ENCODE peak calls at places on chromosomes 4 and X, in four cellular contexts. One of them, this sample, is unnamed.

GRCh38 chrX:34559325-34559724 is 97.8 kb downstream of the TMEM47 start:
- DNase-seq in upper lobe of left lung: no peak
- DNase-seq in IMR-90: peak; percentile 17
- DNase-seq in psoas muscle: no peak
- DNase-seq in this sample: no peak

GRCh38 chr4:78480286-78480685 is 71.3 kb upstream of the ANXA3 start:
- DNase-seq in upper lobe of left lung: no peak
- DNase-seq in IMR-90: no peak
- DNase-seq in psoas muscle: no peak
- DNase-seq in this sample: no peak

GRCh38 chrX:77962068-77962902 is 7.2 kb downstream of the PGAM4 start:
- DNase-seq in upper lobe of left lung: no peak
- DNase-seq in IMR-90: peak; percentile 4
- DNase-seq in psoas muscle: no peak
- DNase-seq in this sample: no peak

GRCh38 chr4:187175197-187175596 is 451.5 kb upstream of the FAT1 start:
- DNase-seq in upper lobe of left lung: no peak
- DNase-seq in IMR-90: peak; percentile 4
- DNase-seq in psoas muscle: no peak
- DNase-seq in this sample: no peak

GRCh38 chr4:2671267-2671895 is 84.8 kb downstream of the TNIP2 start:
- DNase-seq in upper lobe of left lung: no peak
- DNase-seq in IMR-90: no peak
- DNase-seq in psoas muscle: no peak
- DNase-seq in this sample: no peak

GRCh38 chrX:42495139-42495538 is 282.8 kb downstream of the PPP1R2C start:
- DNase-seq in upper lobe of left lung: no peak
- DNase-seq in IMR-90: no peak
- DNase-seq in psoas muscle: no peak
- DNase-seq in this sample: no peak

GRCh38 chr4:112361181-112361791 is 64.1 kb downstream of the ALPK1 start:
- DNase-seq in upper lobe of left lung: no peak
- DNase-seq in IMR-90: peak; percentile 27
- DNase-seq in psoas muscle: no peak
- DNase-seq in this sample: no peak

GRCh38 chrX:132173647-132174046 is 45.6 kb downstream of the RAP2C start:
- DNase-seq in upper lobe of left lung: no peak
- DNase-seq in IMR-90: no peak
- DNase-seq in psoas muscle: no peak
- DNase-seq in this sample: no peak

GRCh38 chr4:1600211-1600780 is 83.8 kb downstream of the FAM53A start:
- DNase-seq in upper lobe of left lung: peak; percentile 56
- DNase-seq in IMR-90: no peak
- DNase-seq in psoas muscle: no peak
- DNase-seq in this sample: no peak

GRCh38 chr4:88415982-88416381 is 37.3 kb downstream of the HERC6 start:
- DNase-seq in upper lobe of left lung: no peak
- DNase-seq in IMR-90: no peak
- DNase-seq in psoas muscle: no peak
- DNase-seq in this sample: no peak

GRCh38 chr4:174005422-174005821 is 278.0 kb downstream of the FBXO8 start:
- DNase-seq in upper lobe of left lung: no peak
- DNase-seq in IMR-90: no peak
- DNase-seq in psoas muscle: no peak
- DNase-seq in this sample: no peak

GRCh38 chr4:121072080-121072835 is at the start of gene NDNF:
- DNase-seq in upper lobe of left lung: peak; percentile 92
- DNase-seq in IMR-90: peak; percentile 6
- DNase-seq in psoas muscle: peak; percentile 29
- DNase-seq in this sample: peak; percentile 39

GRCh38 chrX:3788494-3789233 is 75.2 kb upstream of the PRKX start:
- DNase-seq in upper lobe of left lung: no peak
- DNase-seq in IMR-90: no peak
- DNase-seq in psoas muscle: no peak
- DNase-seq in this sample: no peak

GRCh38 chr4:54005475-54005874 is 58.9 kb downstream of the CHIC2 start:
- DNase-seq in upper lobe of left lung: no peak
- DNase-seq in IMR-90: peak; percentile 58
- DNase-seq in psoas muscle: no peak
- DNase-seq in this sample: no peak

GRCh38 chr4:163269156-163269555 is 63.2 kb downstream of the NPY1R start:
- DNase-seq in upper lobe of left lung: no peak
- DNase-seq in IMR-90: no peak
- DNase-seq in psoas muscle: no peak
- DNase-seq in this sample: no peak

GRCh38 chrX:1778817-1779216 is 164.0 kb downstream of the ASMT start:
- DNase-seq in upper lobe of left lung: no peak
- DNase-seq in IMR-90: no peak
- DNase-seq in psoas muscle: no peak
- DNase-seq in this sample: no peak

GRCh38 chrX:49958727-49959126 is 36.3 kb downstream of the CLCN5 start:
- DNase-seq in upper lobe of left lung: no peak
- DNase-seq in IMR-90: no peak
- DNase-seq in psoas muscle: no peak
- DNase-seq in this sample: no peak

GRCh38 chrX:110086916-110087484 is 84.1 kb downstream of the TMEM164 start:
- DNase-seq in upper lobe of left lung: no peak
- DNase-seq in IMR-90: peak; percentile 96
- DNase-seq in psoas muscle: no peak
- DNase-seq in this sample: no peak

GRCh38 chr4:133162941-133163340 is 13.8 kb downstream of the PCDH10 start:
- DNase-seq in upper lobe of left lung: no peak
- DNase-seq in IMR-90: no peak
- DNase-seq in psoas muscle: no peak
- DNase-seq in this sample: no peak

GRCh38 chr4:8439914-8440490 is 521 bp downstream of the ACOX3 start:
- DNase-seq in upper lobe of left lung: no peak
- DNase-seq in IMR-90: no peak
- DNase-seq in psoas muscle: no peak
- DNase-seq in this sample: no peak

GRCh38 chrX:9526965-9527364 is 62.1 kb downstream of the TBL1X start:
- DNase-seq in upper lobe of left lung: no peak
- DNase-seq in IMR-90: no peak
- DNase-seq in psoas muscle: no peak
- DNase-seq in this sample: no peak

GRCh38 chrX:55201930-55202579 is 18.1 kb upstream of the PAGE5 start:
- DNase-seq in upper lobe of left lung: no peak
- DNase-seq in IMR-90: no peak
- DNase-seq in psoas muscle: no peak
- DNase-seq in this sample: no peak

GRCh38 chrX:55210931-55211677 is 9.0 kb upstream of the PAGE5 start:
- DNase-seq in upper lobe of left lung: no peak
- DNase-seq in IMR-90: no peak
- DNase-seq in psoas muscle: no peak
- DNase-seq in this sample: no peak

DNA sequence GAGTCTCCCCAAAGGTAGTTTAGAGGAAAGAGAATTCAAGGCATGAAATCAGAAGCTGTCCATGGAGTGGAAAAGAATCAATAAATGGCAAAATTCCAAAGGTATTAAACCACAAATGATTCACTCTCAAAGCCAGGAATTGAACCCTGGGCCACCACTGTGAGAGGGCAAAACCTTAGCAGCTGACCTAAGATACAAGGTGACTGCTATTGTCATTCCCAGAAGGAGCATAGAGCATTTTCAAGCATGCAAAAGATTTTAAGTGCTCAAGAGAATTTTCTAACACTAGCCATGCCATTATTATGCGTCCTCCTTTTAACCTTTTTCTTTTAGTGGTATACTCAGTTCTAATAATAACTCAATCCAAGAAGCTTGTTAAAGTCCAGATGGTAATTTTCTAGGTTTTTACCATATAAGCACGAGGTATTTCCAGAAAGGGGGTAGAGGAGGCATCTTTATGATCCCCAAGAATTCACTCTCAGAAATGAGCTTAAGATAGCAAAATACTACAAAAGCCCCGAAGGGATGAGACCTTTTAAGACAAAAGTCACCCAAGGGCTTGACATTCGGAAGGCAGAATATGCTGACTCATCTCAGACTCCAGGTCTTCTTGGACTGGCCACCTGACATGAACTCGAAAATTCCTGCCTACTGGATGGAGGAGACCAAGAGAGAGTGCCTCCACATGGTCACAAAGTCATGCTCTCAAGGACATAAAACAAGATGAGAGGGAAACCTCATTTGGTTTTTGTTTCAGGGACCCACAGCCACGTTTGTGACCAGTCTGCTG is 13.8 kb upstream of the PAGE5 start:
- DNase-seq in upper lobe of left lung: no peak
- DNase-seq in IMR-90: no peak
- DNase-seq in psoas muscle: no peak
- DNase-seq in this sample: no peak
- H3K9me3 ChIP-seq in upper lobe of left lung: no peaks in the 10 kb centered on the region
- H3K9me3 ChIP-seq in IMR-90: no peaks in the 10 kb centered on the region
- H3K9me3 ChIP-seq in psoas muscle: no peaks in the 10 kb centered on the region
- H3K9me3 ChIP-seq in this sample: no peaks in the 10 kb centered on the region

GRCh38 chrX:70774223-70774622 is 134.3 kb downstream of the TEX11 start:
- DNase-seq in upper lobe of left lung: no peak
- DNase-seq in IMR-90: no peak
- DNase-seq in psoas muscle: no peak
- DNase-seq in this sample: no peak

DNA sequence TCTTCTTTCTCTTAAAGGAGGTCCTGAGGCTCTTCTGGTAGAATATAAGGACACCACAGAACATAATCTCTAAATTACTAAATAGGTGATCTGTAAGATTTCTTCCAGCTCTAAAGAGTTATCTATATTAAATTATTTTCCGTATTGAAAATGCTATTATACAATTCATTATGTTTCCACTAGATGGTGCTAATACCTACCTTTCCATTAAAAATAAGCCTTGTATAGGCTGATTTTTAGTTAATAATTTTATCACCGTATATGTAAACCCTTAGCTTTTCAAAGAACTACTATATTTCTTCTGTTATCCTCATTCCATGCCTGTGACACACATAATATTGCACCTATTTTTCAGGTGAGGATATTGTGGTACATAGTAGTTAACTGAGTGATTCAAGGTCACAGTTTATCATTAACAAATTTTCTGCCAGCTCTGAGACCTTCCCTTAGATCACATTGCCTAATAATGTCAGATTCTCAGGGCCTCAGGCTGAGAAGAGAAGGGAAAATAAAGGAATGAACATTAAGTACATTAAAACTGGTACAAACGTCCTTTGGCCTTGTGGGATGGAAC is 138.8 kb downstream of the TEX11 start:
- DNase-seq in upper lobe of left lung: no peak
- DNase-seq in IMR-90: peak; percentile 5
- DNase-seq in psoas muscle: no peak
- DNase-seq in this sample: no peak
- TF ChIP-seq CTCF in upper lobe of left lung: peak; percentile 54
- TF ChIP-seq CTCF in IMR-90: peak; percentile 52
- TF ChIP-seq CTCF in psoas muscle: peak; percentile 60
- TF ChIP-seq CTCF in this sample: peak; percentile 49

GRCh38 chr4:56976878-56977320 is 507 bp downstream of the NOA1 start:
- DNase-seq in upper lobe of left lung: peak; percentile 94
- DNase-seq in IMR-90: no peak
- DNase-seq in psoas muscle: no peak
- DNase-seq in this sample: peak; percentile 51

GRCh38 chr4:56978750-56979303 is at the start of gene POLR2B:
- DNase-seq in upper lobe of left lung: peak; percentile 88
- DNase-seq in IMR-90: peak; percentile 89
- DNase-seq in psoas muscle: peak; percentile 95
- DNase-seq in this sample: peak; percentile 62

GRCh38 chr4:56976283-56976877 is 1.0 kb downstream of the NOA1 start:
- DNase-seq in upper lobe of left lung: no peak
- DNase-seq in IMR-90: no peak
- DNase-seq in psoas muscle: no peak
- DNase-seq in this sample: no peak

GRCh38 chr4:56979674-56980073 is 978 bp downstream of the POLR2B start:
- DNase-seq in upper lobe of left lung: no peak
- DNase-seq in IMR-90: peak; percentile 19
- DNase-seq in psoas muscle: no peak
- DNase-seq in this sample: no peak

GRCh38 chr4:56977321-56978012 is at the start of gene NOA1:
- DNase-seq in upper lobe of left lung: peak; percentile 100
- DNase-seq in IMR-90: peak; percentile 99
- DNase-seq in psoas muscle: peak; percentile 98
- DNase-seq in this sample: peak; percentile 98
- H3K27ac ChIP-seq in upper lobe of left lung: peak within 1 kb of the TSS; percentile 94
- H3K27ac ChIP-seq in IMR-90: peak within 1 kb of the TSS; percentile 89
- H3K27ac ChIP-seq in psoas muscle: peak within 1 kb of the TSS; percentile 88
- H3K27ac ChIP-seq in this sample: peak within 1 kb of the TSS; percentile 73

GRCh38 chrX:66674506-66674905 is 35.6 kb upstream of the EDA2R start:
- DNase-seq in upper lobe of left lung: no peak
- DNase-seq in IMR-90: no peak
- DNase-seq in psoas muscle: no peak
- DNase-seq in this sample: no peak

GRCh38 chrX:66676413-66676812 is 37.5 kb upstream of the EDA2R start:
- DNase-seq in upper lobe of left lung: no peak
- DNase-seq in IMR-90: peak; percentile 27
- DNase-seq in psoas muscle: no peak
- DNase-seq in this sample: no peak

GRCh38 chrX:66675541-66675940 is 36.7 kb upstream of the EDA2R start:
- DNase-seq in upper lobe of left lung: no peak
- DNase-seq in IMR-90: no peak
- DNase-seq in psoas muscle: no peak
- DNase-seq in this sample: no peak

GRCh38 chrX:66676990-66677389 is 38.1 kb upstream of the EDA2R start:
- DNase-seq in upper lobe of left lung: no peak
- DNase-seq in IMR-90: peak; percentile 69
- DNase-seq in psoas muscle: no peak
- DNase-seq in this sample: no peak

DNA sequence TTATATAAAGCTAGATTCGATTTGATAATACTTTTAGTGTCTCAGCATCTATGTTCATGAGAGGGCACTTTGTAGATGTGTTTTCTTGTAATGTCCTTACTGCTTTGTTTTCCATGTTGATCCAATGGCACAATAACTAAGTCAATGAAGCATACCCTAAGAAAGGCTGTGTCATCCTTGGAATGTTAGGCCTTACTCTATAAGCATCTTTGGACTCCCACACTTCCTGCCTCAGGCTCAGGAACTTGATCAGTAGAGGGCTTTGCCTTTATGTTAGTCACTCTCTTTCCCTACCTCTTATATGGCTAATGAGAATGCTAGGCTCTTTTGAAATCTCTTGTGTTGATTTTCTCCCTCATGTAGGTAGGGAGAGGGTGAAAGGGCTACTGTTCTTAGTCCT is 33.2 kb upstream of the EDA2R start:
- DNase-seq in upper lobe of left lung: no peak
- DNase-seq in IMR-90: peak; percentile 17
- DNase-seq in psoas muscle: no peak
- DNase-seq in this sample: no peak
- H3K9me3 ChIP-seq in upper lobe of left lung: no peaks in the 10 kb centered on the region
- H3K9me3 ChIP-seq in IMR-90: no peaks in the 10 kb centered on the region
- H3K9me3 ChIP-seq in psoas muscle: peaks cover 21% of the 10 kb centered on the region
- H3K9me3 ChIP-seq in this sample: no peaks in the 10 kb centered on the region